ENCODE peak calls at places on chromosomes 3 and 15, in four cellular contexts. Q, F, T and S are unnamed samples.

GRCh38 chr15:90035095-90035834 is 34.1 kb downstream of the ZNF710 start:
- DNase-seq in T (peak; percentile 67), F (no peak), Q (no peak), S (no peak)

GRCh38 chr3:162602619-162603018 is 1106.0 kb downstream of the OTOL1 start:
- DNase-seq in T (peak; percentile 4), Q (no peak), F (no peak), S (no peak)

GRCh38 chr3:153756816-153757215 is 364.4 kb upstream of the ARHGEF26 start:
- DNase-seq in T (peak; percentile 47), Q (no peak), F (no peak), S (no peak)

GRCh38 chr3:111952086-111952485 is 26.7 kb upstream of the ABHD10 start:
- DNase-seq in F (no peak), Q (no peak), T (no peak), S (no peak)

GRCh38 chr3:134368751-134369105 is 5.5 kb downstream of the AMOTL2 start:
- DNase-seq in F (no peak), T (no peak), Q (no peak), S (no peak)

GRCh38 chr3:99319961-99320360 is 318.4 kb upstream of the COL8A1 start:
- DNase-seq in F (no peak), T (peak; percentile 94), Q (no peak), S (no peak)

GRCh38 chr3:42498034-42498433 is 4.4 kb upstream of the VIPR1 start:
- DNase-seq in F (no peak), Q (no peak), T (no peak), S (no peak)

GRCh38 chr3:124615896-124616543 is 114.2 kb upstream of the UMPS start:
- DNase-seq in Q (no peak), T (no peak), F (no peak), S (no peak)

GRCh38 chr3:117611242-117611641 is 901.7 kb downstream of the TUSC7 start:
- DNase-seq in T (no peak), F (no peak), Q (no peak), S (no peak)

GRCh38 chr3:196082471-196082971 is 631 bp upstream of the TFRC start:
- DNase-seq in Q (no peak), F (no peak), T (no peak), S (no peak)

GRCh38 chr3:160003520-160004128 is 15.0 kb downstream of the IL12A start:
- DNase-seq in T (peak; percentile 69), F (no peak), Q (no peak), S (peak; percentile 55)

GRCh38 chr3:129428382-129429079 is at the start of gene EFCAB12:
- DNase-seq in T (peak; percentile 94), F (peak; percentile 90), Q (no peak), S (peak; percentile 100)

GRCh38 chr3:111151438-111151837 is 79.8 kb downstream of the NECTIN3 start:
- DNase-seq in Q (no peak), T (peak; percentile 83), F (no peak), S (no peak)

GRCh38 chr15:39347453-39347852 is 233.4 kb upstream of the THBS1 start:
- DNase-seq in F (no peak), T (no peak), Q (no peak), S (no peak)

GRCh38 chr3:45398167-45398566 is 9.8 kb downstream of the LARS2 start:
- DNase-seq in Q (no peak), F (no peak), T (no peak), S (no peak)

GRCh38 chr15:55017636-55018035 is 179.1 kb downstream of the RSL24D1 start:
- DNase-seq in F (no peak), T (no peak), Q (no peak), S (no peak)

GRCh38 chr3:27573780-27574437 is 89.7 kb upstream of the SLC4A7 start:
- DNase-seq in T (peak; percentile 14), Q (no peak), F (no peak), S (no peak)

GRCh38 chr3:120024103-120024502 is 70.1 kb downstream of the GSK3B start:
- DNase-seq in F (no peak), Q (no peak), T (no peak), S (no peak)

GRCh38 chr3:36221975-36222374 is 158.3 kb upstream of the STAC start:
- DNase-seq in Q (no peak), T (no peak), F (no peak), S (no peak)

GRCh38 chr15:68536331-68537095 is 42.3 kb upstream of the CORO2B start:
- DNase-seq in T (peak; percentile 95), Q (no peak), F (no peak), S (no peak)

GRCh38 chr3:142863010-142863787 is 25.7 kb downstream of the PCOLCE2 start:
- DNase-seq in Q (no peak), T (peak; percentile 25), F (no peak), S (no peak)

GRCh38 chr3:127277591-127277990 is 10.3 kb downstream of the PRR20G start:
- DNase-seq in T (peak; percentile 2), Q (no peak), F (no peak), S (no peak)

GRCh38 chr3:167032267-167032876 is 347.7 kb downstream of the ZBBX start:
- DNase-seq in F (no peak), Q (no peak), T (peak; percentile 74), S (no peak)

GRCh38 chr15:70524470-70524869 is 238.9 kb downstream of the UACA start:
- DNase-seq in Q (no peak), F (no peak), T (no peak), S (no peak)

GRCh38 chr3:143123353-143123974 is 3.9 kb downstream of the CHST2 start:
- DNase-seq in F (no peak), Q (no peak), T (no peak), S (no peak)

GRCh38 chr3:70488131-70488530 is 175.7 kb upstream of the MDFIC2 start:
- DNase-seq in F (no peak), Q (no peak), T (no peak), S (no peak)

GRCh38 chr3:49518441-49518840 is 35.8 kb upstream of the BSN start:
- DNase-seq in T (no peak), Q (no peak), F (no peak), S (no peak)

GRCh38 chr15:75161788-75162414 is 39.8 kb upstream of the C15orf39 start:
- DNase-seq in Q (no peak), F (no peak), T (peak; percentile 44), S (no peak)

GRCh38 chr3:190323241-190323617 is 983 bp upstream of the CLDN1 start:
- DNase-seq in Q (no peak), F (no peak), T (peak; percentile 41), S (no peak)